ENCODE peak calls at places on chromosomes 7 and 10, in ten cellular contexts. J is NCI-H460; X is activated T-helper 1 cell treated with Interleukin-2 at 50 U/mL for 16 hours; T is stimulated activated CD4-positive, alpha-beta T cell treated with anti-CD3 and anti-CD28 coated beads, Interleukin-2, amount 100 ng/mL, for 24 hours; D is NCI-H2081; V is HFFc6; W is transverse colon; Y is H54; R is LoVo; H is MCF 10A. M is an unnamed sample.

GRCh38 chr7:81709836-81710235 is 60.0 kb downstream of the HGF start:
- DNase-seq in Y (no peak), D (no peak), W (no peak), V (no peak), H (no peak), X (no peak), J (no peak), R (no peak), T (no peak), M (no peak)

GRCh38 chr10:71598673-71599072 is 120.9 kb downstream of the C10orf105 start:
- DNase-seq in Y (no peak), T (no peak), V (peak; percentile 34), X (no peak), D (no peak), H (no peak), J (no peak), W (peak; percentile 62), R (no peak), M (no peak)

GRCh38 chr7:50469181-50469580 is 19.0 kb upstream of the FIGNL1 start:
- DNase-seq in V (no peak), J (no peak), Y (no peak), X (no peak), H (no peak), T (no peak), D (no peak), W (no peak), R (no peak), M (no peak)

GRCh38 chr7:9488555-9488954 is 1055.1 kb downstream of the NXPH1 start:
- DNase-seq in H (peak; percentile 48), V (peak; percentile 69), R (peak; percentile 14), T (no peak), D (no peak), J (no peak), X (no peak), Y (peak; percentile 2), W (no peak), M (no peak)

GRCh38 chr7:126715076-126715475 is 537.7 kb downstream of the GRM8 start:
- DNase-seq in W (no peak), T (no peak), V (no peak), H (no peak), Y (no peak), X (no peak), J (no peak), D (peak; percentile 71), R (no peak), M (peak; percentile 56)

GRCh38 chr7:54180796-54181195 is 361.4 kb upstream of the VSTM2A start:
- DNase-seq in V (no peak), H (peak; percentile 24), J (no peak), D (no peak), Y (no peak), T (no peak), W (no peak), X (no peak), R (no peak), M (no peak)

GRCh38 chr10:128124813-128125403 is 1.3 kb downstream of the MKI67 start:
- DNase-seq in J (no peak), W (peak; percentile 11), T (no peak), D (peak; percentile 1), V (no peak), Y (no peak), H (peak; percentile 29), R (no peak), X (no peak), M (no peak)

GRCh38 chr7:30459591-30460245 is 18.9 kb downstream of the NOD1 start:
- DNase-seq in X (no peak), D (no peak), W (peak; percentile 74), H (peak; percentile 57), R (no peak), T (no peak), V (peak; percentile 83), J (peak; percentile 45), Y (peak; percentile 84), M (no peak)

GRCh38 chr7:23373151-23374004 is 74.2 kb downstream of the MALSU1 start:
- DNase-seq in V (no peak), T (peak; percentile 65), Y (no peak), J (no peak), H (no peak), R (no peak), W (no peak), X (no peak), D (peak; percentile 57), M (peak; percentile 52)

GRCh38 chr10:68992721-68993440 is 4.3 kb downstream of the KIFBP start:
- DNase-seq in V (peak; percentile 93), T (no peak), R (no peak), X (no peak), Y (peak; percentile 34), W (peak; percentile 17), D (no peak), H (peak; percentile 52), J (no peak), M (no peak)

GRCh38 chr7:141167376-141167964 is 93.6 kb downstream of the TMEM178B start:
- DNase-seq in X (no peak), D (no peak), T (no peak), H (no peak), Y (no peak), R (no peak), J (no peak), V (no peak), W (no peak), M (no peak)

GRCh38 chr7:72140566-72140965 is 271.6 kb downstream of the CALN1 start:
- DNase-seq in H (no peak), W (no peak), T (no peak), V (no peak), R (no peak), J (no peak), D (no peak), Y (no peak), X (no peak), M (no peak)

GRCh38 chr10:113517165-113517892 is 35.5 kb upstream of the HABP2 start:
- DNase-seq in R (no peak), H (no peak), D (no peak), T (no peak), W (no peak), J (no peak), V (no peak), Y (no peak), X (no peak), M (no peak)

GRCh38 chr7:107744345-107744750 is 406 bp downstream of the CBLL1 start:
- DNase-seq in J (no peak), X (no peak), T (no peak), R (no peak), D (no peak), H (no peak), V (no peak), W (no peak), Y (no peak), M (no peak)

GRCh38 chr7:143279186-143280098 is 5.3 kb upstream of the TMEM139 start:
- DNase-seq in T (peak; percentile 15), X (no peak), H (peak; percentile 20), J (no peak), R (peak; percentile 64), Y (peak; percentile 14), D (peak; percentile 10), W (no peak), V (peak; percentile 83), M (no peak)

GRCh38 chr7:14197280-14197679 is 207.8 kb upstream of the ETV1 start:
- DNase-seq in Y (no peak), V (no peak), R (no peak), X (no peak), H (peak; percentile 11), T (no peak), W (no peak), J (no peak), D (peak; percentile 94), M (no peak)

GRCh38 chr10:104472957-104473745 is 119.5 kb downstream of the CFAP58 start:
- DNase-seq in V (peak; percentile 67), H (peak; percentile 18), W (no peak), Y (no peak), J (no peak), R (no peak), D (no peak), X (no peak), T (no peak), M (no peak)

GRCh38 chr10:33841678-33842077 is 507.2 kb upstream of the NRP1 start:
- DNase-seq in H (no peak), J (no peak), X (no peak), T (no peak), D (no peak), Y (no peak), R (no peak), W (no peak), V (no peak), M (no peak)

GRCh38 chr7:55100172-55100961 is 81.5 kb downstream of the EGFR start:
- DNase-seq in J (no peak), T (no peak), D (no peak), V (no peak), R (no peak), W (peak; percentile 59), X (no peak), H (no peak), Y (no peak), M (peak; percentile 21)

GRCh38 chr7:156764016-156764669 is 123.6 kb downstream of the RNF32 start:
- DNase-seq in Y (no peak), R (peak; percentile 60), D (peak; percentile 72), H (peak; percentile 70), W (peak; percentile 71), J (peak; percentile 82), X (no peak), T (no peak), V (peak; percentile 52), M (peak; percentile 35)

GRCh38 chr10:26540601-26541000 is 102.5 kb downstream of the APBB1IP start:
- DNase-seq in D (peak; percentile 3), V (no peak), T (no peak), H (no peak), W (no peak), X (no peak), R (no peak), Y (no peak), J (no peak), M (no peak)

GRCh38 chr10:118741994-118742393 is 12.8 kb downstream of the CACUL1 start:
- DNase-seq in Y (no peak), T (no peak), W (no peak), H (no peak), J (no peak), X (no peak), R (no peak), D (no peak), V (no peak), M (no peak)